ENCODE peak calls at places on chromosomes 5 and 9, in five cellular contexts. Q is HTR-8/SVneo; C is activated gamma-delta T cell treated with anti-CD3 and anti-CD28 coated beads, Interleukin-2, amount 50 U/mL, for 16 hours; U is iPS-NIHi11; M is left cardiac atrium. D is an unnamed sample.
A peak's percentile ranks its signal among the peaks of the same experiment; 100 is the strongest.

GRCh38 chr5:107668154-107668932 is 2.4 kb downstream of the EFNA5 start:
- DNase-seq in Q (no peak), C (no peak), U (no peak), M (no peak), D (peak; percentile 62)

GRCh38 chr5:2039180-2039531 is 156.4 kb upstream of the IRX4 start:
- DNase-seq in Q (no peak), C (no peak), U (peak; percentile 25), M (no peak), D (peak; percentile 62)

GRCh38 chr5:143106175-143106574 is 297.3 kb downstream of the NR3C1 start:
- DNase-seq in Q (peak; percentile 63), C (no peak), U (peak; percentile 26), M (peak; percentile 61), D (peak; percentile 54)

GRCh38 chr9:84839538-84839937 is 170.0 kb downstream of the NTRK2 start:
- DNase-seq in Q (no peak), C (no peak), U (peak; percentile 25), M (no peak), D (no peak)

GRCh38 chr5:168131519-168131918 is 159.9 kb upstream of the WWC1 start:
- DNase-seq in Q (no peak), C (no peak), U (no peak), M (no peak), D (no peak)

GRCh38 chr5:172789687-172790495 is 18.9 kb upstream of the DUSP1 start:
- DNase-seq in Q (no peak), C (no peak), U (no peak), M (no peak), D (peak; percentile 37)

GRCh38 chr5:150044334-150044681 is 42.0 kb downstream of the CSF1R start:
- DNase-seq in Q (no peak), C (no peak), U (no peak), M (no peak), D (no peak)

GRCh38 chr9:133794006-133794760 is 56.0 kb upstream of the SARDH start:
- DNase-seq in Q (no peak), C (no peak), U (no peak), M (no peak), D (no peak)

GRCh38 chr9:91966503-91966902 is 16.5 kb upstream of the ROR2 start:
- DNase-seq in Q (no peak), C (no peak), U (no peak), M (no peak), D (no peak)

GRCh38 chr9:133650026-133650425 is 13.9 kb downstream of the DBH start:
- DNase-seq in Q (no peak), C (no peak), U (no peak), M (no peak), D (no peak)

GRCh38 chr9:137515338-137515724 is 34.9 kb downstream of the PNPLA7 start:
- DNase-seq in Q (no peak), C (no peak), U (peak; percentile 31), M (no peak), D (no peak)

GRCh38 chr5:160466121-160466520 is 44.5 kb downstream of the PTTG1 start:
- DNase-seq in Q (no peak), C (no peak), U (no peak), M (no peak), D (no peak)

GRCh38 chr5:88660326-88660946 is 222.5 kb downstream of the MEF2C start:
- DNase-seq in Q (peak; percentile 31), C (no peak), U (peak; percentile 61), M (no peak), D (no peak)

GRCh38 chr9:126517751-126518261 is 95.9 kb upstream of the LMX1B start:
- DNase-seq in Q (no peak), C (no peak), U (no peak), M (no peak), D (no peak)

GRCh38 chr5:8825161-8825757 is 720.6 kb downstream of the SEMA5A start:
- DNase-seq in Q (no peak), C (no peak), U (no peak), M (no peak), D (no peak)

GRCh38 chr5:107867266-107867665 is 196.5 kb upstream of the EFNA5 start:
- DNase-seq in Q (no peak), C (no peak), U (no peak), M (no peak), D (no peak)

GRCh38 chr9:117074782-117075510 is 339.9 kb downstream of the ASTN2 start:
- DNase-seq in Q (no peak), C (no peak), U (no peak), M (no peak), D (no peak)

GRCh38 chr9:129220771-129221170 is 42.7 kb upstream of the IER5L start:
- DNase-seq in Q (no peak), C (no peak), U (no peak), M (no peak), D (no peak)

GRCh38 chr5:69265931-69266330 is 31.2 kb downstream of the CDK7 start:
- DNase-seq in Q (no peak), C (no peak), U (peak; percentile 66), M (no peak), D (no peak)

GRCh38 chr9:87336914-87337333 is 160.7 kb upstream of the DAPK1 start:
- DNase-seq in Q (peak; percentile 34), C (no peak), U (peak; percentile 64), M (peak; percentile 41), D (no peak)

GRCh38 chr5:135309391-135310327 is 89.4 kb downstream of the MACROH2A1 start:
- DNase-seq in Q (no peak), C (no peak), U (no peak), M (no peak), D (no peak)

GRCh38 chr9:137816531-137817235 is 60.9 kb upstream of the CACNA1B start:
- DNase-seq in Q (no peak), C (no peak), U (no peak), M (no peak), D (no peak)

GRCh38 chr5:24444439-24444838 is 200.3 kb downstream of the CDH10 start:
- DNase-seq in Q (no peak), C (no peak), U (no peak), M (peak; percentile 22), D (no peak)

GRCh38 chr9:34084562-34084961 is 35.9 kb upstream of the UBAP2 start:
- DNase-seq in Q (no peak), C (no peak), U (no peak), M (peak; percentile 46), D (no peak)

GRCh38 chr5:160240350-160240749 is 11.0 kb downstream of the FABP6 start:
- DNase-seq in Q (no peak), C (no peak), U (no peak), M (no peak), D (peak; percentile 50)

GRCh38 chr5:12623408-12623807 is 719.2 kb upstream of the CTNND2 start:
- DNase-seq in Q (no peak), C (no peak), U (no peak), M (no peak), D (no peak)

GRCh38 chr5:171055881-171056454 is 194.2 kb downstream of the RANBP17 start:
- DNase-seq in Q (no peak), C (no peak), U (no peak), M (no peak), D (peak; percentile 19)

GRCh38 chr5:174045470-174046025 is at the start of gene NSG2:
- DNase-seq in Q (peak; percentile 88), C (no peak), U (peak; percentile 96), M (peak; percentile 84), D (peak; percentile 92)

GRCh38 chr9:137296214-137297059 is 5.6 kb downstream of the NRARP start:
- DNase-seq in Q (no peak), C (no peak), U (no peak), M (peak; percentile 86), D (no peak)

D was measured in Caki2.